ENCODE peak calls at places on chromosomes 12 and 14, in seven cellular contexts. L is prostate gland, Y is heart right ventricle, Z is uterus, S is spleen, F is mucosa of descending colon, Q is suprapubic skin. J is an unnamed sample. For H3K4me1 and H3K36me3, the result is how much of the 10 kb centered on the place peaks cover.

GRCh38 chr12:44930972-44931600 is 55.0 kb upstream of the NELL2 start:
- DNase-seq in L (no peak), Y (no peak), Z (no peak), S (no peak), F (no peak), Q (no peak), J (no peak)

GRCh38 chr14:99644723-99645544 is at the start of gene HHIPL1:
- DNase-seq in L (no peak), Y (peak), Z (no peak), S (no peak), F (no peak), Q (no peak), J (no peak)

GRCh38 chr12:122947352-122947792 is 18.9 kb downstream of the ABCB9 start:
- DNase-seq in L (no peak), Y (peak), Z (peak), S (no peak), F (peak), Q (no peak), J (peak)

GRCh38 chr12:7645395-7646177 is 20.1 kb downstream of the APOBEC1 start:
- DNase-seq in L (no peak), Y (no peak), Z (no peak), S (no peak), F (no peak), Q (no peak), J (no peak)

GRCh38 chr14:101113835-101114725 is 210.6 kb upstream of the RTL1 start:
- DNase-seq in L (no peak), Y (no peak), Z (no peak), S (no peak), F (no peak), Q (peak), J (no peak)

GRCh38 chr12:121798807-121799174 is 5.0 kb upstream of the SETD1B start:
- DNase-seq in L (no peak), Y (no peak), Z (peak), S (no peak), F (no peak), Q (no peak), J (no peak)

GRCh38 chr14:99649219-99649618 is 4.3 kb downstream of the HHIPL1 start:
- DNase-seq in L (no peak), Y (no peak), Z (no peak), S (no peak), F (no peak), Q (no peak), J (no peak)

GRCh38 chr14:42378880-42379279 is 772.2 kb downstream of the LRFN5 start:
- DNase-seq in L (no peak), Y (no peak), Z (no peak), S (peak), F (no peak), Q (no peak), J (peak)

GRCh38 chr14:28061006-28061405 is 705.6 kb upstream of the FOXG1 start:
- DNase-seq in L (no peak), Y (no peak), Z (no peak), S (no peak), F (no peak), Q (no peak), J (no peak)

GRCh38 chr12:121334513-121335343 is 17.5 kb downstream of the ANAPC5 start:
- DNase-seq in L (peak), Y (peak), Z (no peak), S (no peak), F (no peak), Q (no peak), J (no peak)

GRCh38 chr12:56633465-56634241 is 3.5 kb upstream of the BAZ2A start:
- DNase-seq in L (no peak), Y (no peak), Z (no peak), S (no peak), F (no peak), Q (no peak), J (no peak)

GRCh38 chr12:56634242-56634836 is 4.2 kb upstream of the BAZ2A start:
- DNase-seq in L (peak), Y (peak), Z (peak), S (peak), F (peak), Q (no peak), J (peak)

GRCh38 chr12:56635539-56636117 is 5.5 kb upstream of the BAZ2A start:
- DNase-seq in L (no peak), Y (no peak), Z (no peak), S (peak), F (no peak), Q (no peak), J (no peak)

GRCh38 chr12:56636118-56636674 is 6.1 kb upstream of the BAZ2A start:
- DNase-seq in L (peak), Y (peak), Z (peak), S (peak), F (peak), Q (peak), J (peak)

DNA sequence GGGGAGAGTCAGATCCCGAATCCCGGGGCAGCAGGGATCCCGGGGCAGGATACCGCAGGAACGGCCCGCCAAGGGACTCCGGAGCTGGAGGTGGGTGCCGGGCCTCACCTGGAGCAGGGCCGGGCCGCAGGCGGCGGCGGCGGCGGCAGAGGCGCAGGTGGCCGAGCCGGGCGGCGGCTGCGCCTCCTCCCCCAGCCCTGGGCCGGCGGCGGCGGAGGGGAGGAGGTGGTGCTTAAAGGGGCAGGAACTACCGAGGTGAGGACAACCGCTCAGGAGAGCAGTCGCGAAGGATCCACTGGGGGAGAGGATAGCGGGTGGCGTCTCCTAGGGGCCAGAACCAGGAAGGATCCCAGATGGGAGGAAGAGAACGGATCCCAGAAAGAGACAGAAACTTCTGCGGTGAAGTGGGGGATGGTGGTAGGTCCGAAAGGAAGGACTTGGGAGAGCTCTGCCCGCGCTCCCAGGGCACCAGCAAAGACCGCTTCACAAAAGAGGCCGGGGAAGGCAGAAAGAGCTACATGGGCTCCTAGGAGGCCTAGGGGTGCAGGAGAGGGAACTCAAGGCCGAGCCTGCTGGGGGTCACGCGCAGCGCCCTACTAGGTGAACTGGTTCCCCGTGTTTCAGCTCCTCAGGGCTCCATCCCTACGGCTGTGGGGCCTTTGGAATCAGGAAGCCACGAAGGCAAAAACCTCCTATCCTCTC is 4.9 kb upstream of the BAZ2A start:
- DNase-seq in L (peak), Y (peak), Z (peak), S (peak), F (peak), Q (peak), J (peak)
- H3K4me1 ChIP-seq in L (under half), Y (under half), Z (under half), S (half or more), F (half or more), Q (half or more), J (half or more)

GRCh38 chr14:33909380-33910084 is 41.3 kb downstream of the EGLN3 start:
- DNase-seq in L (no peak), Y (no peak), Z (no peak), S (no peak), F (no peak), Q (no peak), J (no peak)

GRCh38 chr14:33906968-33907367 is 43.9 kb downstream of the EGLN3 start:
- DNase-seq in L (no peak), Y (no peak), Z (no peak), S (no peak), F (no peak), Q (no peak), J (no peak)

GRCh38 chr14:33914676-33915516 is 36.0 kb downstream of the EGLN3 start:
- DNase-seq in L (no peak), Y (no peak), Z (peak), S (no peak), F (no peak), Q (no peak), J (no peak)

GRCh38 chr14:33908540-33909223 is 42.2 kb downstream of the EGLN3 start:
- DNase-seq in L (no peak), Y (no peak), Z (no peak), S (no peak), F (peak), Q (no peak), J (no peak)

GRCh38 chr14:33911046-33911445 is 39.8 kb downstream of the EGLN3 start:
- DNase-seq in L (no peak), Y (no peak), Z (no peak), S (no peak), F (no peak), Q (no peak), J (no peak)
- H3K36me3 ChIP-seq in L (under half), Y (under half), Z (under half), S (under half), F (under half), Q (under half), J (under half)

DNA sequence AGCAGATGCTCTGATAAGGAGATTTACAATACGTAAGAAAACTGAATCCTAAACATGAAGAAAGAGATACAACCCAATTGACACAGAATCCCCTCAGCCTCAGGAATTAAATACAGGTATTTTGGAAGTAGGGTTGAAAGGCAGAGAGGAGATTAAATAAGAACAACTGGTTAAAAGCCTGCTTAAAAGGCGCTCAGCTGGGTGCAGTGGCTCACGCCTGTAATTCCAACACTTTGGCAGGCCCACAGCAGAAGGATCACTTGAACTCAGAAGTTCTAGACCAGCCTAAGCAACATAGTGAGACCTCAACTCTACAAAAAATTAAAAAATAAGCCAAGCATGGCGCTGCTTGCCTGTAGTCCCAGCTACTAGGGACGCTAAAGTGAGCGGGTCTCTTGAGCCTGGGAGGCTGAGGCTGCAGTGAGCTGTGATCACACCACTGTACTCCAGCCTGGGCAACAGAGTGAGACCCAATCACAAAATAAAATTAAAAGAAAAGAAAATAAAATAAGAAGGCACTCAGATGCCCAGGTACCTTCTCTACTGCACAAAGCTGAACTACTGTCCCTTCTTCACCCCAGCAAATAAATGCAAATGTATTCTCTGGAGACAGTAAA is 32.9 kb downstream of the MED13L start:
- DNase-seq in L (no peak), Y (no peak), Z (no peak), S (no peak), F (no peak), Q (no peak), J (no peak)
- H3K4me1 ChIP-seq in L (under half), Y (under half), Z (under half), S (half or more), F (under half), Q (half or more), J (half or more)

GRCh38 chr12:109201496-109201885 is 85.1 kb downstream of the ACACB start:
- DNase-seq in L (no peak), Y (no peak), Z (no peak), S (no peak), F (no peak), Q (no peak), J (peak)
- H3K36me3 ChIP-seq in L (under half), Y (half or more), Z (under half), S (under half), F (under half), Q (half or more), J (half or more)

GRCh38 chr14:59249029-59249428 is 60.6 kb downstream of the DAAM1 start:
- DNase-seq in L (no peak), Y (no peak), Z (no peak), S (no peak), F (no peak), Q (no peak), J (no peak)
- H3K4me1 ChIP-seq in L (under half), Y (under half), Z (under half), S (under half), F (under half), Q (half or more), J (under half)

GRCh38 chr12:55915481-55915856 is 12.2 kb downstream of the PYM1 start:
- DNase-seq in L (no peak), Y (no peak), Z (no peak), S (no peak), F (no peak), Q (no peak), J (no peak)
- H3K36me3 ChIP-seq in L (under half), Y (under half), Z (under half), S (under half), F (under half), Q (under half), J (under half)

DNA sequence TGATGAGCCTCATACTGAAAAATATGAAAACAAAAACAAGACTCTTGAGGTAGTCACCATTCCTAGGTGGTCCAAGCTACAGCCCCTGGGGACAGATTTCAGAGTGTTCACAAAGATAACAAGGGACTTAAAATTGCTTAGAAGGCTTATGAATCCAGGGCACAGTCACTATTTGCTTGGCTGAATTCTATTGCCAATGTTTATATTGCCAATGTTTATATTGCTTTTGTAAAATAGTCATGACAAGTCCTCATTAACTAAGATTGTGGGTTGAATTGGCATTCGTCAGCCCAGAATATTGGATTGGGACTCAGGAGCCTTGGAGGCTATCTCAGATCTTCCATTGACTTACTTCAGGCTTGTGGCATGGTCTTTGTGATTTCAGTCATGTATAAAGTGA is 6.4 kb downstream of the TMEM117 start:
- DNase-seq in L (no peak), Y (no peak), Z (no peak), S (no peak), F (no peak), Q (no peak), J (no peak)
- H3K4me1 ChIP-seq in L (under half), Y (under half), Z (under half), S (under half), F (under half), Q (under half), J (under half)

J was measured in upper lobe of right lung.